ENCODE peak calls at places on chromosomes 16 and 17, in five cellular contexts. One of them, this sample, is unnamed.

GRCh38 chr16:89860747-89861304 is 12.6 kb upstream of the TCF25 start:
- DNase-seq in adrenal gland: peak
- DNase-seq in NCI-H748 treated with DMSO at 0.1 percent for 48 hours: peak
- DNase-seq in NCI-H2081: peak
- DNase-seq in endothelial cell of umbilical vein: peak
- DNase-seq in this sample: no peak

GRCh38 chr17:75457047-75457654 is 716 bp downstream of the TMEM94 start:
- DNase-seq in adrenal gland: peak
- DNase-seq in NCI-H748 treated with DMSO at 0.1 percent for 48 hours: peak
- DNase-seq in NCI-H2081: peak
- DNase-seq in endothelial cell of umbilical vein: peak
- DNase-seq in this sample: no peak

GRCh38 chr17:8900626-8901585 is 33.4 kb upstream of the PIK3R6 start:
- DNase-seq in adrenal gland: no peak
- DNase-seq in NCI-H748 treated with DMSO at 0.1 percent for 48 hours: no peak
- DNase-seq in NCI-H2081: no peak
- DNase-seq in endothelial cell of umbilical vein: no peak
- DNase-seq in this sample: no peak

GRCh38 chr16:86072328-86073102 is 173.6 kb downstream of the IRF8 start:
- DNase-seq in adrenal gland: peak
- DNase-seq in NCI-H748 treated with DMSO at 0.1 percent for 48 hours: peak
- DNase-seq in NCI-H2081: peak
- DNase-seq in endothelial cell of umbilical vein: peak
- DNase-seq in this sample: peak

GRCh38 chr17:17824119-17824779 is 12.5 kb downstream of the SREBF1 start:
- DNase-seq in adrenal gland: peak
- DNase-seq in NCI-H748 treated with DMSO at 0.1 percent for 48 hours: no peak
- DNase-seq in NCI-H2081: peak
- DNase-seq in endothelial cell of umbilical vein: no peak
- DNase-seq in this sample: no peak

GRCh38 chr16:70395345-70395901 is 43.5 kb downstream of the ST3GAL2 start:
- DNase-seq in adrenal gland: peak
- DNase-seq in NCI-H748 treated with DMSO at 0.1 percent for 48 hours: no peak
- DNase-seq in NCI-H2081: peak
- DNase-seq in endothelial cell of umbilical vein: peak
- DNase-seq in this sample: no peak

GRCh38 chr17:78391843-78392242 is 13.4 kb downstream of the PGS1 start:
- DNase-seq in adrenal gland: no peak
- DNase-seq in NCI-H748 treated with DMSO at 0.1 percent for 48 hours: no peak
- DNase-seq in NCI-H2081: no peak
- DNase-seq in endothelial cell of umbilical vein: peak
- DNase-seq in this sample: no peak

GRCh38 chr17:22409160-22409751 is 716.9 kb downstream of the KCNJ18 start:
- DNase-seq in adrenal gland: no peak
- DNase-seq in NCI-H748 treated with DMSO at 0.1 percent for 48 hours: no peak
- DNase-seq in NCI-H2081: no peak
- DNase-seq in endothelial cell of umbilical vein: no peak
- DNase-seq in this sample: no peak

GRCh38 chr16:67407176-67407787 is 9.0 kb downstream of the ZDHHC1 start:
- DNase-seq in adrenal gland: no peak
- DNase-seq in NCI-H748 treated with DMSO at 0.1 percent for 48 hours: no peak
- DNase-seq in NCI-H2081: no peak
- DNase-seq in endothelial cell of umbilical vein: no peak
- DNase-seq in this sample: no peak

GRCh38 chr16:81521141-81521626 is 76.6 kb downstream of the CMIP start:
- DNase-seq in adrenal gland: no peak
- DNase-seq in NCI-H748 treated with DMSO at 0.1 percent for 48 hours: peak
- DNase-seq in NCI-H2081: no peak
- DNase-seq in endothelial cell of umbilical vein: no peak
- DNase-seq in this sample: no peak

GRCh38 chr17:45032150-45032493 is 19.3 kb downstream of the DCAKD start:
- DNase-seq in adrenal gland: no peak
- DNase-seq in NCI-H748 treated with DMSO at 0.1 percent for 48 hours: no peak
- DNase-seq in NCI-H2081: no peak
- DNase-seq in endothelial cell of umbilical vein: no peak
- DNase-seq in this sample: no peak

GRCh38 chr16:87708881-87709638 is 56.7 kb downstream of the KLHDC4 start:
- DNase-seq in adrenal gland: no peak
- DNase-seq in NCI-H748 treated with DMSO at 0.1 percent for 48 hours: no peak
- DNase-seq in NCI-H2081: no peak
- DNase-seq in endothelial cell of umbilical vein: no peak
- DNase-seq in this sample: no peak

GRCh38 chr17:44190496-44190895 is 3.7 kb downstream of the TMUB2 start:
- DNase-seq in adrenal gland: no peak
- DNase-seq in NCI-H748 treated with DMSO at 0.1 percent for 48 hours: no peak
- DNase-seq in NCI-H2081: no peak
- DNase-seq in endothelial cell of umbilical vein: no peak
- DNase-seq in this sample: no peak

GRCh38 chr17:12665263-12666210 is at the start of gene MYOCD:
- DNase-seq in adrenal gland: no peak
- DNase-seq in NCI-H748 treated with DMSO at 0.1 percent for 48 hours: peak
- DNase-seq in NCI-H2081: no peak
- DNase-seq in endothelial cell of umbilical vein: no peak
- DNase-seq in this sample: peak

GRCh38 chr17:80501739-80502577 is 25.6 kb upstream of the NPTX1 start:
- DNase-seq in adrenal gland: no peak
- DNase-seq in NCI-H748 treated with DMSO at 0.1 percent for 48 hours: no peak
- DNase-seq in NCI-H2081: no peak
- DNase-seq in endothelial cell of umbilical vein: no peak
- DNase-seq in this sample: no peak

GRCh38 chr17:51921500-51921899 is 237.0 kb downstream of the CA10 start:
- DNase-seq in adrenal gland: no peak
- DNase-seq in NCI-H748 treated with DMSO at 0.1 percent for 48 hours: no peak
- DNase-seq in NCI-H2081: no peak
- DNase-seq in endothelial cell of umbilical vein: no peak
- DNase-seq in this sample: no peak

GRCh38 chr17:81029859-81030258 is 5.1 kb upstream of the BAIAP2 start:
- DNase-seq in adrenal gland: no peak
- DNase-seq in NCI-H748 treated with DMSO at 0.1 percent for 48 hours: no peak
- DNase-seq in NCI-H2081: no peak
- DNase-seq in endothelial cell of umbilical vein: no peak
- DNase-seq in this sample: no peak

GRCh38 chr17:1153795-1154546 is 25.8 kb downstream of the ABR start:
- DNase-seq in adrenal gland: peak
- DNase-seq in NCI-H748 treated with DMSO at 0.1 percent for 48 hours: peak
- DNase-seq in NCI-H2081: peak
- DNase-seq in endothelial cell of umbilical vein: no peak
- DNase-seq in this sample: no peak